ENCODE peak calls at places on chromosomes 12 and 14, in ten cellular contexts. B is body of pancreas; P is RPMI7951; S is CD8-positive, alpha-beta T cell; W is glomerular endothelial cell; U is putamen; O is endothelial cell; T is amygdala; C is activated CD4-positive, alpha-beta T cell treated with anti-CD3 and anti-CD28 coated beads, Interleukin-2, amount 50 U/mL, for 1 hour; I is epithelial cell of esophagus. L is an unnamed sample.

GRCh38 chr12:129622566-129622965 is 281.3 kb downstream of the TMEM132D start:
- DNase-seq in B (no peak), P (no peak), S (no peak), W (no peak), U (no peak), O (no peak), T (no peak), C (no peak), I (no peak), L (no peak)

GRCh38 chr14:98957211-98958047 is 314.6 kb downstream of the BCL11B start:
- DNase-seq in B (peak), P (peak), S (no peak), W (no peak), U (no peak), O (no peak), T (no peak), C (no peak), I (peak), L (peak)

GRCh38 chr14:94048676-94049624 is 22.8 kb downstream of the OTUB2 start:
- DNase-seq in B (no peak), P (no peak), S (no peak), W (no peak), U (no peak), O (no peak), T (no peak), C (no peak), I (no peak), L (no peak)

GRCh38 chr14:37116933-37117844 is 55.2 kb downstream of the SLC25A21 start:
- DNase-seq in B (no peak), P (peak), S (no peak), W (peak), U (no peak), O (no peak), T (no peak), C (no peak), I (peak), L (peak)

GRCh38 chr14:81582420-81582819 is 48.8 kb upstream of the SEL1L start:
- DNase-seq in B (no peak), P (no peak), S (no peak), W (no peak), U (no peak), O (no peak), T (no peak), C (no peak), I (peak), L (no peak)

GRCh38 chr12:94769040-94769420 is 118.7 kb upstream of the TMCC3 start:
- DNase-seq in B (no peak), P (no peak), S (no peak), W (no peak), U (no peak), O (no peak), T (no peak), C (no peak), I (no peak), L (no peak)

GRCh38 chr14:102486513-102487203 is 22.9 kb downstream of the ANKRD9 start:
- DNase-seq in B (no peak), P (no peak), S (no peak), W (no peak), U (no peak), O (no peak), T (no peak), C (no peak), I (no peak), L (no peak)

GRCh38 chr12:4153343-4153892 is 120.1 kb upstream of the CCND2 start:
- DNase-seq in B (no peak), P (no peak), S (no peak), W (no peak), U (no peak), O (no peak), T (no peak), C (no peak), I (no peak), L (no peak)

GRCh38 chr12:49043241-49043640 is 17.4 kb downstream of the KMT2D start:
- DNase-seq in B (no peak), P (no peak), S (no peak), W (no peak), U (no peak), O (no peak), T (no peak), C (no peak), I (no peak), L (no peak)

GRCh38 chr12:79420146-79420618 is 270.6 kb downstream of the PAWR start:
- DNase-seq in B (no peak), P (peak), S (no peak), W (peak), U (no peak), O (no peak), T (no peak), C (no peak), I (peak), L (peak)